ENCODE peak calls at places on chromosomes 5 and 9, in ten cellular contexts. One of them, this sample, is unnamed.

GRCh38 chr9:129604766-129605163 is 16.1 kb downstream of the C9orf50 start:
- DNase-seq in frontal cortex: no peak
- DNase-seq in WTC11: no peak
- DNase-seq in vagina: no peak
- DNase-seq in T-cell: no peak
- DNase-seq in mesothelial cell of epicardium: no peak
- DNase-seq in stimulated activated CD4-positive, alpha-beta T cell treated with anti-CD3 and anti-CD28 coated beads, TNF-alpha, amount 100 ng/mL, for 4 hours: no peak
- DNase-seq in stimulated activated CD8-positive, alpha-beta memory T cell treated with anti-CD3 and anti-CD28 coated beads, Interleukin-4, amount 100 ng/mL, for 24 hours: no peak
- DNase-seq in HT1080: no peak
- DNase-seq in anterior cingulate cortex: no peak
- DNase-seq in this sample: no peak

GRCh38 chr5:132229236-132229635 is 1.6 kb upstream of the P4HA2 start:
- DNase-seq in frontal cortex: no peak
- DNase-seq in WTC11: no peak
- DNase-seq in vagina: peak; percentile 77
- DNase-seq in T-cell: no peak
- DNase-seq in mesothelial cell of epicardium: no peak
- DNase-seq in stimulated activated CD4-positive, alpha-beta T cell treated with anti-CD3 and anti-CD28 coated beads, TNF-alpha, amount 100 ng/mL, for 4 hours: no peak
- DNase-seq in stimulated activated CD8-positive, alpha-beta memory T cell treated with anti-CD3 and anti-CD28 coated beads, Interleukin-4, amount 100 ng/mL, for 24 hours: no peak
- DNase-seq in HT1080: no peak
- DNase-seq in anterior cingulate cortex: no peak
- DNase-seq in this sample: no peak

GRCh38 chr9:111959468-111959941 is 62.9 kb downstream of the UGCG start:
- DNase-seq in frontal cortex: no peak
- DNase-seq in WTC11: no peak
- DNase-seq in vagina: no peak
- DNase-seq in T-cell: no peak
- DNase-seq in mesothelial cell of epicardium: no peak
- DNase-seq in stimulated activated CD4-positive, alpha-beta T cell treated with anti-CD3 and anti-CD28 coated beads, TNF-alpha, amount 100 ng/mL, for 4 hours: no peak
- DNase-seq in stimulated activated CD8-positive, alpha-beta memory T cell treated with anti-CD3 and anti-CD28 coated beads, Interleukin-4, amount 100 ng/mL, for 24 hours: no peak
- DNase-seq in HT1080: peak; percentile 95
- DNase-seq in anterior cingulate cortex: no peak
- DNase-seq in this sample: no peak

GRCh38 chr9:17802249-17802857 is 223.5 kb downstream of the SH3GL2 start:
- DNase-seq in frontal cortex: no peak
- DNase-seq in WTC11: no peak
- DNase-seq in vagina: no peak
- DNase-seq in T-cell: no peak
- DNase-seq in mesothelial cell of epicardium: no peak
- DNase-seq in stimulated activated CD4-positive, alpha-beta T cell treated with anti-CD3 and anti-CD28 coated beads, TNF-alpha, amount 100 ng/mL, for 4 hours: no peak
- DNase-seq in stimulated activated CD8-positive, alpha-beta memory T cell treated with anti-CD3 and anti-CD28 coated beads, Interleukin-4, amount 100 ng/mL, for 24 hours: no peak
- DNase-seq in HT1080: no peak
- DNase-seq in anterior cingulate cortex: no peak
- DNase-seq in this sample: no peak

GRCh38 chr9:38285236-38285635 is 107.3 kb upstream of the ALDH1B1 start:
- DNase-seq in frontal cortex: no peak
- DNase-seq in WTC11: no peak
- DNase-seq in vagina: peak; percentile 27
- DNase-seq in T-cell: no peak
- DNase-seq in mesothelial cell of epicardium: no peak
- DNase-seq in stimulated activated CD4-positive, alpha-beta T cell treated with anti-CD3 and anti-CD28 coated beads, TNF-alpha, amount 100 ng/mL, for 4 hours: no peak
- DNase-seq in stimulated activated CD8-positive, alpha-beta memory T cell treated with anti-CD3 and anti-CD28 coated beads, Interleukin-4, amount 100 ng/mL, for 24 hours: no peak
- DNase-seq in HT1080: no peak
- DNase-seq in anterior cingulate cortex: no peak
- DNase-seq in this sample: no peak

GRCh38 chr9:136110082-136111061 is 8.3 kb downstream of the TMEM250 start:
- DNase-seq in frontal cortex: no peak
- DNase-seq in WTC11: no peak
- DNase-seq in vagina: no peak
- DNase-seq in T-cell: no peak
- DNase-seq in mesothelial cell of epicardium: no peak
- DNase-seq in stimulated activated CD4-positive, alpha-beta T cell treated with anti-CD3 and anti-CD28 coated beads, TNF-alpha, amount 100 ng/mL, for 4 hours: no peak
- DNase-seq in stimulated activated CD8-positive, alpha-beta memory T cell treated with anti-CD3 and anti-CD28 coated beads, Interleukin-4, amount 100 ng/mL, for 24 hours: no peak
- DNase-seq in HT1080: no peak
- DNase-seq in anterior cingulate cortex: no peak
- DNase-seq in this sample: no peak

GRCh38 chr9:99690573-99690972 is 131.1 kb upstream of the NR4A3 start:
- DNase-seq in frontal cortex: peak; percentile 7
- DNase-seq in WTC11: no peak
- DNase-seq in vagina: no peak
- DNase-seq in T-cell: no peak
- DNase-seq in mesothelial cell of epicardium: no peak
- DNase-seq in stimulated activated CD4-positive, alpha-beta T cell treated with anti-CD3 and anti-CD28 coated beads, TNF-alpha, amount 100 ng/mL, for 4 hours: no peak
- DNase-seq in stimulated activated CD8-positive, alpha-beta memory T cell treated with anti-CD3 and anti-CD28 coated beads, Interleukin-4, amount 100 ng/mL, for 24 hours: no peak
- DNase-seq in HT1080: no peak
- DNase-seq in anterior cingulate cortex: peak; percentile 50
- DNase-seq in this sample: no peak

GRCh38 chr5:140153255-140153654 is 21.7 kb upstream of the CYSTM1 start:
- DNase-seq in frontal cortex: no peak
- DNase-seq in WTC11: no peak
- DNase-seq in vagina: no peak
- DNase-seq in T-cell: no peak
- DNase-seq in mesothelial cell of epicardium: no peak
- DNase-seq in stimulated activated CD4-positive, alpha-beta T cell treated with anti-CD3 and anti-CD28 coated beads, TNF-alpha, amount 100 ng/mL, for 4 hours: no peak
- DNase-seq in stimulated activated CD8-positive, alpha-beta memory T cell treated with anti-CD3 and anti-CD28 coated beads, Interleukin-4, amount 100 ng/mL, for 24 hours: no peak
- DNase-seq in HT1080: no peak
- DNase-seq in anterior cingulate cortex: no peak
- DNase-seq in this sample: no peak

GRCh38 chr9:37025381-37026084 is 8.5 kb downstream of the PAX5 start:
- DNase-seq in frontal cortex: no peak
- DNase-seq in WTC11: no peak
- DNase-seq in vagina: no peak
- DNase-seq in T-cell: no peak
- DNase-seq in mesothelial cell of epicardium: no peak
- DNase-seq in stimulated activated CD4-positive, alpha-beta T cell treated with anti-CD3 and anti-CD28 coated beads, TNF-alpha, amount 100 ng/mL, for 4 hours: no peak
- DNase-seq in stimulated activated CD8-positive, alpha-beta memory T cell treated with anti-CD3 and anti-CD28 coated beads, Interleukin-4, amount 100 ng/mL, for 24 hours: no peak
- DNase-seq in HT1080: no peak
- DNase-seq in anterior cingulate cortex: no peak
- DNase-seq in this sample: no peak

GRCh38 chr5:141559481-141559880 is 59.3 kb downstream of the DIAPH1 start:
- DNase-seq in frontal cortex: no peak
- DNase-seq in WTC11: no peak
- DNase-seq in vagina: no peak
- DNase-seq in T-cell: no peak
- DNase-seq in mesothelial cell of epicardium: no peak
- DNase-seq in stimulated activated CD4-positive, alpha-beta T cell treated with anti-CD3 and anti-CD28 coated beads, TNF-alpha, amount 100 ng/mL, for 4 hours: no peak
- DNase-seq in stimulated activated CD8-positive, alpha-beta memory T cell treated with anti-CD3 and anti-CD28 coated beads, Interleukin-4, amount 100 ng/mL, for 24 hours: no peak
- DNase-seq in HT1080: peak; percentile 61
- DNase-seq in anterior cingulate cortex: no peak
- DNase-seq in this sample: peak; percentile 8

GRCh38 chr5:172733179-172733973 is 37.6 kb downstream of the DUSP1 start:
- DNase-seq in frontal cortex: no peak
- DNase-seq in WTC11: no peak
- DNase-seq in vagina: peak; percentile 98
- DNase-seq in T-cell: no peak
- DNase-seq in mesothelial cell of epicardium: no peak
- DNase-seq in stimulated activated CD4-positive, alpha-beta T cell treated with anti-CD3 and anti-CD28 coated beads, TNF-alpha, amount 100 ng/mL, for 4 hours: no peak
- DNase-seq in stimulated activated CD8-positive, alpha-beta memory T cell treated with anti-CD3 and anti-CD28 coated beads, Interleukin-4, amount 100 ng/mL, for 24 hours: no peak
- DNase-seq in HT1080: peak; percentile 93
- DNase-seq in anterior cingulate cortex: no peak
- DNase-seq in this sample: no peak

GRCh38 chr5:158456756-158457155 is 597.8 kb upstream of the CLINT1 start:
- DNase-seq in frontal cortex: no peak
- DNase-seq in WTC11: no peak
- DNase-seq in vagina: no peak
- DNase-seq in T-cell: no peak
- DNase-seq in mesothelial cell of epicardium: no peak
- DNase-seq in stimulated activated CD4-positive, alpha-beta T cell treated with anti-CD3 and anti-CD28 coated beads, TNF-alpha, amount 100 ng/mL, for 4 hours: no peak
- DNase-seq in stimulated activated CD8-positive, alpha-beta memory T cell treated with anti-CD3 and anti-CD28 coated beads, Interleukin-4, amount 100 ng/mL, for 24 hours: no peak
- DNase-seq in HT1080: peak; percentile 90
- DNase-seq in anterior cingulate cortex: no peak
- DNase-seq in this sample: no peak

GRCh38 chr5:64229163-64229774 is 63.6 kb downstream of the RNF180 start:
- DNase-seq in frontal cortex: peak; percentile 43
- DNase-seq in WTC11: no peak
- DNase-seq in vagina: no peak
- DNase-seq in T-cell: no peak
- DNase-seq in mesothelial cell of epicardium: no peak
- DNase-seq in stimulated activated CD4-positive, alpha-beta T cell treated with anti-CD3 and anti-CD28 coated beads, TNF-alpha, amount 100 ng/mL, for 4 hours: no peak
- DNase-seq in stimulated activated CD8-positive, alpha-beta memory T cell treated with anti-CD3 and anti-CD28 coated beads, Interleukin-4, amount 100 ng/mL, for 24 hours: no peak
- DNase-seq in HT1080: peak; percentile 25
- DNase-seq in anterior cingulate cortex: no peak
- DNase-seq in this sample: no peak

GRCh38 chr5:53877243-53877642 is 316.8 kb downstream of the NDUFS4 start:
- DNase-seq in frontal cortex: no peak
- DNase-seq in WTC11: no peak
- DNase-seq in vagina: no peak
- DNase-seq in T-cell: no peak
- DNase-seq in mesothelial cell of epicardium: no peak
- DNase-seq in stimulated activated CD4-positive, alpha-beta T cell treated with anti-CD3 and anti-CD28 coated beads, TNF-alpha, amount 100 ng/mL, for 4 hours: no peak
- DNase-seq in stimulated activated CD8-positive, alpha-beta memory T cell treated with anti-CD3 and anti-CD28 coated beads, Interleukin-4, amount 100 ng/mL, for 24 hours: no peak
- DNase-seq in HT1080: peak; percentile 43
- DNase-seq in anterior cingulate cortex: no peak
- DNase-seq in this sample: no peak

GRCh38 chr9:37350486-37351190 is 71.9 kb upstream of the GRHPR start:
- DNase-seq in frontal cortex: no peak
- DNase-seq in WTC11: no peak
- DNase-seq in vagina: no peak
- DNase-seq in T-cell: no peak
- DNase-seq in mesothelial cell of epicardium: no peak
- DNase-seq in stimulated activated CD4-positive, alpha-beta T cell treated with anti-CD3 and anti-CD28 coated beads, TNF-alpha, amount 100 ng/mL, for 4 hours: no peak
- DNase-seq in stimulated activated CD8-positive, alpha-beta memory T cell treated with anti-CD3 and anti-CD28 coated beads, Interleukin-4, amount 100 ng/mL, for 24 hours: no peak
- DNase-seq in HT1080: peak; percentile 62
- DNase-seq in anterior cingulate cortex: no peak
- DNase-seq in this sample: no peak

GRCh38 chr9:16787724-16788123 is 82.7 kb downstream of the BNC2 start:
- DNase-seq in frontal cortex: no peak
- DNase-seq in WTC11: no peak
- DNase-seq in vagina: no peak
- DNase-seq in T-cell: no peak
- DNase-seq in mesothelial cell of epicardium: no peak
- DNase-seq in stimulated activated CD4-positive, alpha-beta T cell treated with anti-CD3 and anti-CD28 coated beads, TNF-alpha, amount 100 ng/mL, for 4 hours: no peak
- DNase-seq in stimulated activated CD8-positive, alpha-beta memory T cell treated with anti-CD3 and anti-CD28 coated beads, Interleukin-4, amount 100 ng/mL, for 24 hours: no peak
- DNase-seq in HT1080: peak; percentile 83
- DNase-seq in anterior cingulate cortex: no peak
- DNase-seq in this sample: no peak

This sample was measured in occipital lobe.